ENCODE peak calls at places on chromosomes 1 and 21, in nine cellular contexts. P is transverse colon; B is Peyer's patch; N is CD4-positive, CD25-positive, alpha-beta regulatory T cell; E is thoracic aorta; K is foreskin keratinocyte; U is GM23248; H is tibial artery; V is suprapubic skin. S is an unnamed sample.
A peak's percentile ranks its signal among the peaks of the same experiment; 100 is the strongest.

GRCh38 chr1:237281481-237281880 is 239.5 kb downstream of the RYR2 start:
- DNase-seq in P (no peak), B (no peak), N (no peak), E (no peak), K (no peak), U (no peak), H (no peak), V (no peak), S (no peak)

GRCh38 chr21:45410151-45410864 is 5.3 kb downstream of the COL18A1 start:
- DNase-seq in P (no peak), B (no peak), N (no peak), E (no peak), K (no peak), U (no peak), H (peak; percentile 70), V (no peak), S (no peak)

GRCh38 chr1:117673405-117673804 is 67.6 kb downstream of the TENT5C start:
- DNase-seq in P (no peak), B (no peak), N (no peak), E (no peak), K (peak; percentile 41), U (peak; percentile 86), H (no peak), V (no peak), S (no peak)

GRCh38 chr1:117096871-117097842 is 24.4 kb downstream of the TRIM45 start:
- DNase-seq in P (no peak), B (no peak), N (no peak), E (no peak), K (no peak), U (peak; percentile 36), H (no peak), V (no peak), S (no peak)

GRCh38 chr1:13702425-13703127 is 2.6 kb downstream of the PRDM2 start:
- DNase-seq in P (peak; percentile 42), B (peak; percentile 82), N (peak; percentile 87), E (no peak), K (no peak), U (no peak), H (no peak), V (no peak), S (peak; percentile 80)

GRCh38 chr1:2130871-2131289 is 63.7 kb downstream of the FAAP20 start:
- DNase-seq in P (no peak), B (no peak), N (no peak), E (no peak), K (no peak), U (no peak), H (peak; percentile 64), V (no peak), S (no peak)

GRCh38 chr21:40797881-40798280 is 49.1 kb downstream of the DSCAM start:
- DNase-seq in P (no peak), B (no peak), N (no peak), E (no peak), K (no peak), U (no peak), H (no peak), V (no peak), S (no peak)

GRCh38 chr1:54476231-54477109 is 70.3 kb upstream of the SSBP3 start:
- DNase-seq in P (no peak), B (no peak), N (no peak), E (no peak), K (no peak), U (no peak), H (no peak), V (no peak), S (no peak)

GRCh38 chr21:26070822-26071425 is 99.6 kb downstream of the APP start:
- DNase-seq in P (peak; percentile 35), B (peak; percentile 43), N (peak; percentile 79), E (no peak), K (no peak), U (peak; percentile 66), H (no peak), V (peak; percentile 73), S (no peak)

GRCh38 chr1:227805606-227806197 is 9.8 kb upstream of the PRSS38 start:
- DNase-seq in P (no peak), B (no peak), N (no peak), E (no peak), K (peak; percentile 97), U (peak; percentile 98), H (no peak), V (no peak), S (no peak)

DNA sequence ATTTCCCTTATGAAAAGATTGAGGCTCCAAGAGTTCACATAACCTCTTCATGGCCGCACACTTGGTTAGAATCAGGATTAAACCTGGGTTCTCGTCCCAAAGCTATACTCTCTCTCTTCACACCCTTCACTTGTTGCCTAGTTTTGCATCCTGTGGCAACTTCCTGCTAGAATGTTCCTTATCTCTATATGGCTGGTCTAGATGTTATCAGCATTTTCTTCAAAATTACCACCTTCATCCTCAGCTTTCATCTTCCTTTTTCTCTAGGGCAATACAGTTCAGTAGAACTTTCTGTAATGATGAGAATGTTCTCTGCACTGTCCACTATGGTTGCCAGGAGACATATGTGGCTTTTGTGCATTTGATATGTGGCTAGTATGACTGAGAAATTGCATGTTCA is 31.1 kb upstream of the BCAR3 start:
- DNase-seq in P (no peak), B (no peak), N (no peak), E (no peak), K (no peak), U (no peak), H (no peak), V (no peak), S (no peak)
- H3K4me1 ChIP-seq in P (no peaks in the 10 kb centered on the region), B (no peaks in the 10 kb centered on the region), N (peaks cover 3% of the 10 kb centered on the region), E (peaks cover 40% of the 10 kb centered on the region), K (peaks cover 2% of the 10 kb centered on the region), U (peaks cover 11% of the 10 kb centered on the region), H (peaks cover 12% of the 10 kb centered on the region), V (peaks cover 18% of the 10 kb centered on the region), S (peaks cover 3% of the 10 kb centered on the region)

GRCh38 chr1:113934511-113935055 is 5.5 kb downstream of the HIPK1 start:
- DNase-seq in P (no peak), B (no peak), N (no peak), E (no peak), K (no peak), U (no peak), H (no peak), V (no peak), S (no peak)
- H3K27ac ChIP-seq in P (no peak overlapping the region), B (no peak overlapping the region), N (peak overlapping the region; percentile 52), E (no peak overlapping the region), K (no peak overlapping the region), U (no peak overlapping the region), H (no peak overlapping the region), V (no peak overlapping the region), S (no peak overlapping the region)

DNA sequence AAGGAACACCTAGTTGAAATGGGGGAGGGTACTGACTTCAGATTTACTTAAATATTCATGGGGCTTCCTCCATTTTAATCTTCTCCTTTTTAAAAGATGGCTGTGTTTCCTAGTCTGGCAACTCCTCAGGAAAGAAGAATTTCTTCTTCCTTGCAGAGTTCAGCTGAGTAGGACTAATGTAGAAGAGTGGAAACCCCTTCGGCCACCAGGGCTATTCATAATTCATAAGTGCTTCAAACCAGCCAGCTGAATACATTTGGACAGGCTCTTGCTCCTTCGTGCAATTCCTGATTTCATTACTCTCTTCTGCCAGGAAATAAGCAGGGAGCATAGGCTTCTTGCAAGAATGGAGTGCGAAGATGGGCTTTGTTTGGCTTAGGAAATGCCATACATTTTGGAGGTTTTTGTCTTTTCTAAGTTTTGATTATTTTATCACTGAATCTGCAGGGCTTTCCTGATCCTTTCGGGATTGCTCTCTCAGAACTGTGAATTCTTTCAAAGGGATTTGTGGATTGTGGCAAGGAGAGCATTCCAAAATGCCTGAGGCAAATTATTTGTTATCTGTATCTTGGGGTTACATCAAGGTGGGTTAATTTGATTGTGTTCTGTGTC is 179.5 kb upstream of the SGIP1 start:
- DNase-seq in P (no peak), B (no peak), N (no peak), E (no peak), K (no peak), U (peak; percentile 56), H (no peak), V (no peak), S (no peak)
- H3K4me1 ChIP-seq in P (no peaks in the 10 kb centered on the region), B (no peaks in the 10 kb centered on the region), N (peaks cover 99% of the 10 kb centered on the region), E (peaks cover 29% of the 10 kb centered on the region), K (no peaks in the 10 kb centered on the region), U (peaks cover 74% of the 10 kb centered on the region), H (peaks cover 20% of the 10 kb centered on the region), V (peaks cover 52% of the 10 kb centered on the region), S (peaks cover 94% of the 10 kb centered on the region)

DNA sequence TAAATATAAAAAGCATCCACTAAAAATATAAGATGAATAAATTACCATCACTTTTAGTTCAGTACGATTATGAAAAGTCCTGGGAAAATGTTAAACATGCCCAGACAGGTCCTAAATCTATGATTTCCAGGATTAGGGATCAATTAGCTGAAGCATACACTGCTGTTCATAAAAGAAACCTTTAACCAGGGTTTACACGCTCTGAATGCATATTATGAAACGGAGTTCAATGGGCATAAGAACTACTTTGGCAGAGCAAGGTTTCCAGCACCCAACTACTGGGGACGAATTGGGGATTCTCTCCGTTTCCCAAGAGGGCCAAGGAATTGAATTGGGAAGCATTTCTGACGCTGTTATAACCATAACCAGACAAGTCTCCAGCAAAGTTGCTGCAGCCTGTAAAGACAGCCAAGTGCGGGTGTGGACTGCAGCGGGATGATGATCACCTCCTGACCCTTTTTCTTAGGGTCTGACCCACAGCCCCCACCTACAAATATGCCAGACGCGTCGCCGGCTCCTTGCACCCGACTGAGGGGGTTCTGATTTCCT is 1.6 kb downstream of the SLC30A1 start:
- DNase-seq in P (no peak), B (no peak), N (no peak), E (no peak), K (peak; percentile 37), U (no peak), H (no peak), V (no peak), S (no peak)
- H3K27ac ChIP-seq in P (peak overlapping the region; percentile 98), B (peak overlapping the region; percentile 92), N (no peak overlapping the region), E (peak overlapping the region; percentile 96), K (peak overlapping the region; percentile 25), U (peak overlapping the region; percentile 29), H (peak overlapping the region; percentile 93), V (no peak overlapping the region), S (peak overlapping the region; percentile 42)

DNA sequence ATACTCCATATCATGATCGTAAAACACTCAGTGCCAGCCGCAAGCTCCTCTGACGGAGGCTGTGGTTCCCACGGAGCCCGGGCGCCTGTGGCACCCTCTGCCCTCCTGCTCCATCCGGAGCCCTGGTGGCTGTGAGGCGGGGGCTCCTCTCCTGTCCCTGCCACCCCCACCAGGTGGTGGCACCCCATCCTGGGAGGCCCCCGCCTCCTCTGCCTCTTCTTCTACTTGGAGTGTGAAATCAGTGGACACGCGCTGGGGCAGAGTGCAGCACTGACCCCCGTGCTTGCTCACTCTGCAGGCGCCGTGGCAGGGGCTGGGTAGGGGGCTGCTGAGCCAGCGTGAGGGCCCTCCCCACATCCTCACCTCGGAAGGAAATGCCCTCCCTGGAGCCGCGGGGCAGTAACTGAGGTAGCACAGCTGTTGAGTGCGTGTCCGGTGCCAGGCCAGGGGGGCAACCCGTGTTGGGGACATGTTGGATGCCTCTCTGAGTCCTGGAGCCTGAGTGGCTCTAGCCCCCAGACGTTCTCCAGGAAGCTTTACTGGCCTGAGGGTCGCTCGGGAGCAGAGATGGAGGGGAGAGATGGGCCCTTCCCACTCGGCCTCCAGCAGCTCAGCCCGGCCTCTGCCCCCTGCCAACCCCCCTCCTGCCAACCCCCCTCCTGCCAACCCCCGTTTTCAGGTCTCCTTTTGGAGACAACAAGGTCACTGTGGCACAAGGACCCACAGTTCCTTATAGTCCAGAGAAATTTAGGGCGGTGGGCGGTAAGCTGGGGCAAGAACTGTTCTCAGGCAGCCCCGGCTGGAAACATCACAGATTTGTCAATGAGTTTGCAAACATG is 58.6 kb upstream of the ABCG1 start:
- DNase-seq in P (no peak), B (no peak), N (no peak), E (no peak), K (no peak), U (no peak), H (no peak), V (peak; percentile 50), S (no peak)
- H3K4me1 ChIP-seq in P (no peaks in the 10 kb centered on the region), B (no peaks in the 10 kb centered on the region), N (peaks cover 9% of the 10 kb centered on the region), E (no peaks in the 10 kb centered on the region), K (no peaks in the 10 kb centered on the region), U (no peaks in the 10 kb centered on the region), H (no peaks in the 10 kb centered on the region), V (peaks cover 12% of the 10 kb centered on the region), S (peaks cover 29% of the 10 kb centered on the region)